ENCODE peak calls at places on chromosomes 11 and 22, in seven cellular contexts. F, L, W, I, M, D and E are unnamed samples.

GRCh38 chr11:122673706-122674105 is 18.2 kb downstream of the UBASH3B start:
- DNase-seq in W (no peak), M (no peak), L (peak), D (no peak), I (peak), F (no peak), E (peak)

GRCh38 chr11:28878025-28878424 is 769.8 kb downstream of the METTL15 start:
- DNase-seq in I (peak), M (no peak), D (no peak), F (no peak), L (no peak), W (no peak), E (peak)

GRCh38 chr22:24548812-24549211 is 6.1 kb downstream of the GUCD1 start:
- DNase-seq in D (no peak), M (no peak), I (no peak), W (no peak), L (no peak), F (no peak), E (no peak)

GRCh38 chr11:107439586-107440201 is 17.9 kb downstream of the CWF19L2 start:
- DNase-seq in I (no peak), F (no peak), W (no peak), D (no peak), M (no peak), L (no peak), E (no peak)

GRCh38 chr11:61020706-61021235 is 49.3 kb downstream of the CD6 start:
- DNase-seq in M (no peak), I (no peak), F (no peak), W (no peak), L (no peak), D (no peak), E (no peak)

GRCh38 chr11:117232911-117233409 is 489 bp downstream of the RNF214 start:
- DNase-seq in F (peak), M (no peak), D (peak), I (no peak), W (no peak), L (no peak), E (no peak)

GRCh38 chr11:64870893-64871849 is 7.2 kb downstream of the EHD1 start:
- DNase-seq in W (no peak), I (no peak), L (no peak), F (no peak), D (no peak), M (no peak), E (no peak)

GRCh38 chr22:50705219-50705691 is 32.6 kb downstream of the SHANK3 start:
- DNase-seq in M (no peak), W (no peak), I (peak), F (no peak), L (peak), D (peak), E (peak)

GRCh38 chr11:111417766-111418435 is 38.8 kb upstream of the POU2AF1 start:
- DNase-seq in I (peak), F (no peak), M (peak), D (no peak), W (no peak), L (peak), E (peak)

GRCh38 chr11:14346303-14346702 is 12.7 kb downstream of the RRAS2 start:
- DNase-seq in F (no peak), M (no peak), I (no peak), L (no peak), W (no peak), D (no peak), E (no peak)

GRCh38 chr22:37263966-37264887 is 18.1 kb upstream of the CYTH4 start:
- DNase-seq in M (no peak), W (no peak), L (no peak), I (no peak), F (no peak), D (no peak), E (no peak)

GRCh38 chr22:37266581-37267127 is 15.7 kb upstream of the CYTH4 start:
- DNase-seq in F (no peak), M (no peak), L (no peak), D (no peak), W (no peak), I (no peak), E (no peak)

GRCh38 chr22:37269930-37270678 is 12.2 kb upstream of the CYTH4 start:
- DNase-seq in D (no peak), L (no peak), F (no peak), I (no peak), W (no peak), M (no peak), E (no peak)

GRCh38 chr22:37267661-37268413 is 14.5 kb upstream of the CYTH4 start:
- DNase-seq in D (no peak), M (no peak), W (no peak), I (no peak), L (no peak), F (no peak), E (no peak)

GRCh38 chr22:37267128-37267587 is 15.2 kb upstream of the CYTH4 start:
- DNase-seq in W (peak), F (peak), I (peak), D (peak), L (peak), M (no peak), E (peak)
- H3K4me3 ChIP-seq in W (peak), F (peak), I (peak), D (peak), L (peak), M (no peak), E (peak)

GRCh38 chr11:105856954-105857353 is 165.1 kb downstream of the MSANTD4 start:
- DNase-seq in M (no peak), F (no peak), W (no peak), I (peak), L (no peak), D (no peak), E (no peak)

GRCh38 chr11:105860105-105860504 is 161.9 kb downstream of the MSANTD4 start:
- DNase-seq in L (no peak), W (no peak), I (no peak), D (no peak), F (no peak), M (no peak), E (no peak)

GRCh38 chr11:105862736-105863367 is 159.2 kb downstream of the MSANTD4 start:
- DNase-seq in F (no peak), W (no peak), I (peak), L (peak), M (no peak), D (no peak), E (peak)

GRCh38 chr11:105861225-105861624 is 160.8 kb downstream of the MSANTD4 start:
- DNase-seq in L (no peak), M (no peak), I (peak), D (no peak), F (no peak), W (no peak), E (no peak)
- TF ChIP-seq CTCF in L (no peak), M (no peak), I (peak), D (peak), F (peak), W (peak), E (peak)

GRCh38 chr11:114089748-114090147 is 30.2 kb downstream of the ZBTB16 start:
- DNase-seq in F (no peak), M (no peak), L (no peak), I (no peak), W (no peak), D (no peak), E (no peak)
- H3K4me3 ChIP-seq in F (no peak), M (no peak), L (no peak), I (no peak), W (no peak), D (no peak), E (no peak)

GRCh38 chr22:39362271-39362670 is 12.5 kb downstream of the SYNGR1 start:
- DNase-seq in M (no peak), W (no peak), I (no peak), D (no peak), L (no peak), F (no peak), E (no peak)
- TF ChIP-seq CTCF in M (no peak), W (no peak), I (no peak), D (no peak), L (no peak), F (no peak), E (no peak)

GRCh38 chr11:101583180-101584128 is at the start of gene TRPC6:
- DNase-seq in M (no peak), I (peak), F (peak), D (no peak), W (no peak), L (no peak), E (peak)

GRCh38 chr11:101586965-101587364 is 3.2 kb upstream of the TRPC6 start:
- DNase-seq in W (no peak), I (no peak), D (no peak), L (no peak), F (no peak), M (no peak), E (no peak)

GRCh38 chr11:101584651-101585050 is 844 bp upstream of the TRPC6 start:
- DNase-seq in M (no peak), W (no peak), I (no peak), L (no peak), F (no peak), D (no peak), E (no peak)

GRCh38 chr11:101584129-101584515 is 315 bp upstream of the TRPC6 start:
- DNase-seq in D (no peak), W (no peak), M (no peak), I (no peak), L (no peak), F (no peak), E (no peak)

DNA sequence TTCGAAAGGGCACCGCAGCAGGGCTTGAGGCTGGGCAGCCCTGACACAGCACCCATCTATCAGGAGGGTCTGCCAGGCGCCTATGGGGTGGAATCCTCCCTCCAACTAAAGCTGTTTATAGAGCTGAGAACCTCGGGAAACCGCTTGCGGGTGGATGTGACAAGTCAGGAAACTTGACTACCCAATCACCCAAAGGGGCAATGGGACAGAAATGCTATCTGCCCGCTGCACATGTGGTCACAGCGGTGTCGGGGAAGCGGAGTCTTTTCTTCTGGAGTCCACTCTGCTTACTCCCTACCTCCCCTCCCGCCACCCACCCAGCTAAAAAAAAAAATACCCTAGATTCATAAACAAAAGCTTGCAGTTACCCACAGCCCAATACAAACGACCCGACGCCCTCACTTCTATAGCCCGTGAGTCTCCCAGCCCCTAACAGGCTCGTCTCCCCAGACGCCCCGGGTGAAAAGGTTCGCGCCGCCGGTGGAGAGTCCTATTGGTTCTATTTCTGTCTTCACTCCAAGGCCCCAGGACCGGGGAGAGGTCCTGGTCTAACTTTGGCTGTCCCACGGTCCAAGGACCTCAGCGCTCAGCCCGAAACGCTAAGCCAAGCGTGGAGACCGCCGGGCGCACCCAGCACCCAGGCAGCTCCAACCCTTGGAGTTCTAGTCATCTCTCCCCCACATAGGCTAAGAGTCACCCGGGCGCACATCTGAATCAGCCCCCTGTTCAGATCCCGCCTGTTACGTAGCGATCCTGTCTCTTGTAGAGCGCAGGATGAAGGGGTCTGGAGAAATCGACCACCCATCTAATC is 1.4 kb downstream of the TRPC6 start:
- DNase-seq in D (no peak), F (peak), I (no peak), L (no peak), W (no peak), M (no peak), E (peak)
- H3K4me3 ChIP-seq in D (no peak), F (peak), I (no peak), L (no peak), W (no peak), M (peak), E (no peak)